ENCODE peak calls at places on chromosomes 2 and 18, in eight cellular contexts. N, H, S, Y, B, J, Q and E are unnamed samples. For H3K4me1, the result is how much of the 10 kb centered on the place peaks cover.

GRCh38 chr2:59378104-59378503 is 1137.0 kb upstream of the FANCL start:
- DNase-seq in N (no peak), Y (no peak), H (no peak), J (no peak), B (no peak), Q (no peak), S (no peak), E (no peak)

GRCh38 chr18:22377769-22378168 is 39.9 kb downstream of the CTAGE1 start:
- DNase-seq in B (no peak), Y (no peak), J (no peak), Q (no peak), H (no peak), S (no peak), N (no peak), E (no peak)

GRCh38 chr18:23920054-23920453 is 94.5 kb upstream of the TTC39C start:
- DNase-seq in J (no peak), B (no peak), Y (no peak), Q (no peak), H (no peak), N (peak), S (no peak), E (peak)

GRCh38 chr2:18117592-18117991 is 239.1 kb downstream of the KCNS3 start:
- DNase-seq in Y (no peak), N (peak), B (no peak), J (peak), S (peak), H (peak), Q (no peak), E (peak)

GRCh38 chr2:161239416-161240109 is 68.7 kb upstream of the PSMD14 start:
- DNase-seq in H (peak), S (peak), B (peak), Y (peak), Q (peak), N (no peak), J (no peak), E (no peak)

GRCh38 chr2:205696541-205697441 is 14.5 kb downstream of the NRP2 start:
- DNase-seq in B (no peak), J (no peak), N (no peak), Y (no peak), H (peak), Q (no peak), S (peak), E (no peak)

GRCh38 chr2:46855805-46856204 is 59.8 kb downstream of the MCFD2 start:
- DNase-seq in S (no peak), H (no peak), J (no peak), B (no peak), Y (no peak), Q (no peak), N (peak), E (peak)

GRCh38 chr2:54838585-54839035 is 115.1 kb downstream of the EML6 start:
- DNase-seq in S (peak), B (peak), H (peak), Y (no peak), J (peak), Q (peak), N (peak), E (peak)

GRCh38 chr18:7950380-7951143 is 383.4 kb downstream of the PTPRM start:
- DNase-seq in H (no peak), B (no peak), Q (no peak), Y (no peak), S (no peak), J (peak), N (peak), E (peak)

GRCh38 chr2:151973901-151974199 is 125.0 kb downstream of the CACNB4 start:
- DNase-seq in B (peak), J (peak), H (peak), N (peak), Y (no peak), Q (peak), S (peak), E (peak)

GRCh38 chr18:12296457-12296856 is 11.6 kb upstream of the TUBB6 start:
- DNase-seq in H (no peak), Y (peak), N (no peak), Q (no peak), J (no peak), S (no peak), B (no peak), E (no peak)

GRCh38 chr2:23452853-23453420 is 68.0 kb downstream of the KLHL29 start:
- DNase-seq in J (peak), S (no peak), H (no peak), B (no peak), Q (no peak), Y (no peak), N (no peak), E (no peak)

GRCh38 chr2:163157891-163158511 is 319.4 kb upstream of the KCNH7 start:
- DNase-seq in N (peak), Y (no peak), B (no peak), S (no peak), H (no peak), Q (no peak), J (peak), E (peak)

GRCh38 chr2:28287261-28287915 is 105.3 kb upstream of the FOSL2 start:
- DNase-seq in Y (no peak), N (peak), J (peak), Q (no peak), S (no peak), B (peak), H (no peak), E (no peak)

GRCh38 chr2:49004046-49004626 is 150.2 kb downstream of the FSHR start:
- DNase-seq in Q (no peak), H (no peak), N (no peak), S (no peak), Y (no peak), B (no peak), J (no peak), E (no peak)

GRCh38 chr2:105798595-105798994 is 53.9 kb downstream of the NCK2 start:
- DNase-seq in B (no peak), Q (no peak), J (no peak), Y (no peak), N (no peak), S (no peak), H (no peak), E (no peak)

GRCh38 chr18:75041586-75041985 is 167.4 kb downstream of the PTGR3 start:
- DNase-seq in S (peak), N (peak), J (peak), B (no peak), Q (no peak), Y (no peak), H (no peak), E (no peak)

GRCh38 chr2:45822272-45822630 is 170.8 kb downstream of the PRKCE start:
- DNase-seq in J (no peak), N (no peak), H (no peak), Q (no peak), B (no peak), S (no peak), Y (no peak), E (no peak)

GRCh38 chr2:230564805-230565779 is 147.6 kb upstream of the CAB39 start:
- DNase-seq in H (no peak), J (peak), Q (no peak), N (peak), S (no peak), Y (no peak), B (no peak), E (no peak)

GRCh38 chr2:99404039-99404799 is 67.0 kb downstream of the EIF5B start:
- DNase-seq in S (peak), N (no peak), H (peak), J (no peak), B (no peak), Y (no peak), Q (no peak), E (peak)

GRCh38 chr2:113212245-113213060 is 38.7 kb downstream of the PSD4 start:
- DNase-seq in B (peak), J (peak), H (peak), Q (peak), N (no peak), Y (no peak), S (no peak), E (no peak)

GRCh38 chr2:122300758-122301157 is 545.3 kb downstream of the TSN start:
- DNase-seq in J (no peak), B (no peak), Q (no peak), Y (no peak), N (no peak), S (peak), H (no peak), E (no peak)

DNA sequence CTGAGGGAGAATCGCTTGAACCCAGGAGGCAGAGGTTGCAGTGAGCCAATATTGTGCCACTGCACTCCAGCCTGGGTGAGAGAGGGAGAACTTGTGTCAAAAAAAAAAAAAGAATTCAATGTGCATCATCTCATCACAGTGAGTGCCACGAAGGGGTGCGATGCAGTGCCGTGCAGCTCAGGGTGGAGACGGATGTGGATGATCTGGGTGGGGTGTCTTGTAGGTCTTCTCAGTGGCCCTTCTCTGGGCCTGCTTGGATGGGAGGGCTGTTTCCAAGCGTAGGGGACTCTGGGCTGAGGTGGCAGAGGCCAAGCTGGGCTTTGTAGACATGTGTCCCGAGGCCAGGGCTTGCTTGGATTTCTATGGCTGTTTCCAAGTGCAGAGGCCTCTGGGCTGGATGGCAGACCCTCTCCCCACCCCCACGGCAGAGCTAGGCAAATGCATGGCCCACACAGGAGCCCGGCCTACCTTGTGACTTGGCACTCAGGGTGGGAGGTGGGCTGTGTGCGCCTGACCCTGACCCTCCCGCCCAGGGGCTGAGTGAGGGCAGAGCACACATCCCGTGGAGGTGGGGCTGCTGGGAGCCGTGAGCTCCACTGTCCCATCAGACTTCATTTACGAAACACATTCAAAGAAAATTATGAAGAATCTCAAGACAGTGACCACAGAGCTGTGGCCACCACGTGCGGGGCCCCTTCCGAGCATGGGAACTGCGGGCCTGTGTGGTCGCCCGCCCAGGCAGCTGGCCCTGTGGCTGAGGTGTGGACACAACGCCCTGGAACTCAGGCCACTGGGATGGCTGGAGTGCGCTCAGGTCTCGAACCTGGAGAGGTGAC is 76.4 kb downstream of the ASB1 start:
- DNase-seq in S (no peak), B (no peak), H (no peak), Y (peak), N (no peak), J (no peak), Q (no peak), E (no peak)
- H3K4me1 ChIP-seq in S (under half), B (under half), H (under half), Y (under half), N (under half), J (under half), Q (under half), E (under half)

GRCh38 chr2:96888082-96889011 is 18.5 kb upstream of the SEMA4C start:
- DNase-seq in Y (peak), N (no peak), J (no peak), S (no peak), Q (no peak), B (no peak), H (no peak), E (peak)
- H3K4me1 ChIP-seq in Y (half or more), N (under half), J (under half), S (under half), Q (under half), B (under half), H (under half), E (under half)

GRCh38 chr2:69753659-69754350 is 11.9 kb downstream of the ANXA4 start:
- DNase-seq in S (no peak), Y (no peak), N (no peak), Q (no peak), H (no peak), J (no peak), B (no peak), E (no peak)

GRCh38 chr2:69755862-69756467 is 14.0 kb downstream of the ANXA4 start:
- DNase-seq in J (peak), Q (no peak), S (no peak), B (no peak), Y (no peak), H (no peak), N (peak), E (peak)

GRCh38 chr2:69750246-69750645 is 8.3 kb downstream of the ANXA4 start:
- DNase-seq in Q (no peak), S (no peak), B (no peak), Y (no peak), N (no peak), H (no peak), J (no peak), E (no peak)

DNA sequence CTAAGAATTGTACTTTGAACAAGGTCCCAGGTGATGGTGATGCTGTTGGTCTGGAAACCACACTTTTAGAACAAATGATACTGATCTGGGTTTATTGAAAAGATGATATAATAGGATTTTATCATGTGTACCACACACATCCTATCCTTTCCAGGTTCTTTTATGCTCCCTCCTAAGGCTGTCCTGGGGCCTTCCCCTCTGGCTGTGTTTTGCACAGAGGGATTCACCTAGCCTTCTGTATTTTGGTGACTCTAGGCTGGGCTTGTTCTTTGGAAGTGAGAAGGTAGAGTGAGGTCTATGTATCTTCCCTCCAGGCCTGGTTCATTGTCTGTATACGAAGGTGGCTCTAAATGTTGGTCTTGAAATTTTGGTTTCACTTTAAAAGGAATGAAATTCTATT is 12.7 kb downstream of the ANXA4 start:
- DNase-seq in Y (no peak), N (peak), H (no peak), B (no peak), J (no peak), Q (no peak), S (no peak), E (no peak)
- H3K4me1 ChIP-seq in Y (under half), N (under half), H (under half), B (under half), J (under half), Q (under half), S (under half), E (under half)

GRCh38 chr18:55444496-55444895 is 143.5 kb downstream of the TCF4 start:
- DNase-seq in Y (no peak), S (no peak), H (no peak), N (no peak), B (no peak), Q (no peak), J (no peak), E (no peak)

GRCh38 chr18:55449412-55450140 is 138.4 kb downstream of the TCF4 start:
- DNase-seq in J (no peak), Y (no peak), Q (no peak), H (no peak), N (no peak), B (no peak), S (no peak), E (no peak)

GRCh38 chr18:55446996-55447671 is 140.9 kb downstream of the TCF4 start:
- DNase-seq in H (no peak), N (no peak), J (no peak), Y (no peak), B (no peak), Q (no peak), S (no peak), E (no peak)

GRCh38 chr18:55448390-55448789 is 139.6 kb downstream of the TCF4 start:
- DNase-seq in Y (no peak), J (no peak), B (no peak), N (no peak), H (no peak), S (no peak), Q (no peak), E (no peak)

GRCh38 chr18:55447672-55448018 is 140.3 kb downstream of the TCF4 start:
- DNase-seq in H (no peak), S (no peak), J (no peak), Q (no peak), Y (no peak), B (no peak), N (no peak), E (no peak)
- H3K4me1 ChIP-seq in H (under half), S (under half), J (under half), Q (under half), Y (under half), B (under half), N (under half), E (under half)